ENCODE peak calls at places on chromosomes 6 and 20, in five cellular contexts. U is activated naive CD4-positive, alpha-beta T cell treated with anti-CD3 and anti-CD28 coated beads, Interleukin-2, amount 50 U/mL, for 72 hours; D is COR-L47; X is adipocyte; I is heart left ventricle. Z is an unnamed sample.

GRCh38 chr20:57031867-57032355 is 234.5 kb downstream of the BMP7 start:
- DNase-seq in D (no peak), I (no peak), U (no peak), X (no peak), Z (no peak)

GRCh38 chr6:34656378-34657036 is 40.1 kb downstream of the ILRUN start:
- DNase-seq in X (peak), D (peak), I (no peak), U (no peak), Z (no peak)

GRCh38 chr6:27867051-27867940 is 44.9 kb downstream of the OR2B2 start:
- DNase-seq in D (peak), U (peak), I (peak), X (peak), Z (no peak)

GRCh38 chr6:38176797-38177751 is 357.5 kb downstream of the ZFAND3 start:
- DNase-seq in I (no peak), X (no peak), U (no peak), D (no peak), Z (no peak)

GRCh38 chr6:150409576-150410066 is 40.8 kb downstream of the IYD start:
- DNase-seq in U (no peak), I (peak), D (no peak), X (no peak), Z (no peak)

GRCh38 chr20:17771206-17772004 is 71.6 kb downstream of the BANF2 start:
- DNase-seq in X (peak), U (no peak), D (no peak), I (no peak), Z (no peak)

GRCh38 chr6:109526905-109527628 is 44.0 kb upstream of the ZBTB24 start:
- DNase-seq in U (no peak), X (peak), I (no peak), D (peak), Z (no peak)

GRCh38 chr20:17654649-17655285 is 27.3 kb downstream of the RRBP1 start:
- DNase-seq in I (no peak), U (no peak), D (no peak), X (peak), Z (no peak)

GRCh38 chr6:84575264-84575663 is 189.1 kb downstream of the TBX18 start:
- DNase-seq in U (no peak), I (no peak), D (peak), X (no peak), Z (no peak)

GRCh38 chr6:11700118-11700718 is 78.4 kb downstream of the ADTRP start:
- DNase-seq in D (no peak), I (no peak), X (peak), U (no peak), Z (no peak)

GRCh38 chr6:8155259-8156012 is 53.1 kb upstream of the EEF1E1 start:
- DNase-seq in U (no peak), D (no peak), I (no peak), X (no peak), Z (no peak)

GRCh38 chr6:161301338-161301737 is 27.5 kb upstream of the AGPAT4 start:
- DNase-seq in D (no peak), I (peak), X (peak), U (no peak), Z (no peak)

GRCh38 chr20:33664762-33665144 is 2.0 kb upstream of the ACTL10 start:
- DNase-seq in U (no peak), X (no peak), I (no peak), D (no peak), Z (no peak)

GRCh38 chr6:39225543-39225942 is 3.7 kb downstream of the KCNK5 start:
- DNase-seq in U (no peak), D (no peak), I (no peak), X (no peak), Z (no peak)

GRCh38 chr6:93721386-93722048 is 302.2 kb upstream of the EPHA7 start:
- DNase-seq in I (no peak), U (no peak), D (peak), X (peak), Z (no peak)

GRCh38 chr6:151070666-151071065 is 169.1 kb upstream of the AKAP12 start:
- DNase-seq in X (peak), D (no peak), I (no peak), U (no peak), Z (peak)

GRCh38 chr6:1498491-1499113 is 109.2 kb downstream of the FOXF2 start:
- DNase-seq in D (no peak), I (no peak), U (no peak), X (no peak), Z (peak)

GRCh38 chr6:52573295-52573694 is 3.6 kb downstream of the TRAM2 start:
- DNase-seq in I (no peak), D (no peak), X (peak), U (no peak), Z (no peak)

GRCh38 chr20:42260216-42260615 is 642.0 kb upstream of the CHD6 start:
- DNase-seq in D (no peak), I (no peak), U (no peak), X (no peak), Z (no peak)

GRCh38 chr6:48641544-48641943 is 530.5 kb upstream of the PTCHD4 start:
- DNase-seq in U (no peak), X (peak), I (no peak), D (no peak), Z (no peak)

GRCh38 chr6:99185525-99185924 is 163.9 kb downstream of the FAXC start:
- DNase-seq in D (peak), U (no peak), I (no peak), X (no peak), Z (no peak)

GRCh38 chr6:30494275-30494990 is 5.1 kb downstream of the HLA-E start:
- DNase-seq in X (no peak), D (no peak), I (no peak), U (no peak), Z (no peak)

GRCh38 chr6:42075159-42075838 is 25.0 kb downstream of the TAF8 start:
- DNase-seq in X (peak), D (peak), I (peak), U (no peak), Z (peak)

GRCh38 chr6:89566011-89566775 is 72.4 kb downstream of the LYRM2 start:
- DNase-seq in X (no peak), D (no peak), U (no peak), I (no peak), Z (no peak)